ENCODE peak calls at places on chromosomes 16 and 17, in nine cellular contexts. Z, H, D, F, P, S, A, C and J are unnamed samples.

GRCh38 chr17:37098910-37099664 is 150.3 kb downstream of the AATF start:
- DNase-seq in D (no peak), H (no peak), F (no peak), A (peak; percentile 31), Z (no peak), C (no peak), P (no peak), S (no peak), J (no peak)

GRCh38 chr17:73936908-73937627 is 266.4 kb upstream of the RPL38 start:
- DNase-seq in H (no peak), P (no peak), D (no peak), S (no peak), C (no peak), Z (no peak), A (no peak), F (no peak), J (peak; percentile 27)

GRCh38 chr16:55392701-55393100 is 68.7 kb downstream of the IRX6 start:
- DNase-seq in A (no peak), P (no peak), D (no peak), H (no peak), Z (no peak), F (no peak), S (no peak), C (no peak), J (no peak)

GRCh38 chr16:23286131-23286532 is 16.0 kb upstream of the SCNN1B start:
- DNase-seq in D (no peak), F (no peak), C (no peak), S (no peak), H (no peak), P (no peak), Z (no peak), A (peak; percentile 3), J (no peak)

GRCh38 chr17:39171933-39172332 is 6.0 kb upstream of the ARL5C start:
- DNase-seq in F (no peak), H (no peak), C (peak; percentile 31), S (no peak), A (no peak), D (no peak), Z (no peak), P (no peak), J (no peak)

GRCh38 chr17:41959030-41959335 is 7.6 kb upstream of the CNP start:
- DNase-seq in F (no peak), D (no peak), C (no peak), P (no peak), S (no peak), A (peak; percentile 45), H (no peak), Z (no peak), J (no peak)

GRCh38 chr16:87472935-87473334 is 19.9 kb downstream of the ZCCHC14 start:
- DNase-seq in Z (no peak), C (no peak), A (no peak), F (no peak), H (no peak), D (no peak), S (no peak), P (no peak), J (no peak)

GRCh38 chr17:55348749-55349354 is 72.8 kb downstream of the MMD start:
- DNase-seq in P (peak; percentile 11), C (peak; percentile 58), Z (peak; percentile 42), S (peak; percentile 27), H (no peak), A (peak; percentile 74), F (peak; percentile 10), D (peak; percentile 42), J (peak; percentile 68)

GRCh38 chr17:83083368-83084201 is 4.2 kb downstream of the METRNL start:
- DNase-seq in Z (no peak), A (peak; percentile 94), H (peak; percentile 78), F (no peak), S (no peak), C (peak; percentile 68), D (no peak), P (no peak), J (no peak)

GRCh38 chr16:18979936-18980335 is 3.8 kb upstream of the TMC7 start:
- DNase-seq in D (no peak), P (no peak), C (no peak), H (no peak), F (no peak), S (no peak), Z (no peak), A (no peak), J (peak; percentile 82)

GRCh38 chr16:80028581-80029380 is 428.2 kb upstream of the MAF start:
- DNase-seq in H (no peak), C (no peak), S (no peak), D (no peak), F (no peak), A (no peak), P (no peak), Z (no peak), J (no peak)

GRCh38 chr17:46216682-46217081 is 23.5 kb upstream of the KANSL1 start:
- DNase-seq in A (no peak), F (no peak), P (no peak), C (no peak), Z (no peak), D (no peak), H (no peak), S (no peak), J (no peak)